ENCODE peak calls at places on chromosome 1, in four cellular contexts. X is WTC11, K is H1, B is K562. N is an unnamed sample.

GRCh38 chr1:103266036-103266435 is 157.7 kb upstream of the COL11A1 start:
- DNase-seq in K (no peak), B (no peak), X (no peak), N (no peak)

GRCh38 chr1:24329797-24330543 is 10.8 kb downstream of the GRHL3 start:
- DNase-seq in K (no peak), B (no peak), X (no peak), N (no peak)

GRCh38 chr1:232037774-232038388 is 411.3 kb downstream of the DISC1 start:
- DNase-seq in K (peak; percentile 26), X (no peak), B (no peak), N (no peak)

GRCh38 chr1:203317429-203318228 is 12.3 kb downstream of the BTG2 start:
- DNase-seq in B (no peak), X (no peak), K (no peak), N (no peak)

GRCh38 chr1:116694524-116694923 is 27.0 kb upstream of the IGSF3 start:
- DNase-seq in B (no peak), K (no peak), X (no peak), N (no peak)

GRCh38 chr1:94022471-94023189 is 98.3 kb downstream of the ABCA4 start:
- DNase-seq in K (no peak), X (no peak), B (no peak), N (no peak)

GRCh38 chr1:27455166-27455811 is 34.7 kb downstream of the WASF2 start:
- DNase-seq in B (no peak), K (no peak), X (no peak), N (peak; percentile 48)

GRCh38 chr1:44217809-44218410 is 4.6 kb downstream of the DMAP1 start:
- DNase-seq in K (peak; percentile 98), B (peak; percentile 83), X (peak; percentile 90), N (peak; percentile 84)

GRCh38 chr1:100219879-100220278 is 29.8 kb downstream of the DBT start:
- DNase-seq in K (no peak), X (no peak), B (no peak), N (no peak)

GRCh38 chr1:240503558-240503957 is 108.4 kb downstream of the GREM2 start:
- DNase-seq in X (no peak), B (no peak), K (no peak), N (no peak)

GRCh38 chr1:13967707-13968106 is 267.7 kb downstream of the PRDM2 start:
- DNase-seq in K (no peak), X (no peak), B (no peak), N (no peak)

GRCh38 chr1:154628122-154628405 is 20.1 kb upstream of the ADAR start:
- DNase-seq in K (no peak), X (no peak), B (no peak), N (no peak)

DNA sequence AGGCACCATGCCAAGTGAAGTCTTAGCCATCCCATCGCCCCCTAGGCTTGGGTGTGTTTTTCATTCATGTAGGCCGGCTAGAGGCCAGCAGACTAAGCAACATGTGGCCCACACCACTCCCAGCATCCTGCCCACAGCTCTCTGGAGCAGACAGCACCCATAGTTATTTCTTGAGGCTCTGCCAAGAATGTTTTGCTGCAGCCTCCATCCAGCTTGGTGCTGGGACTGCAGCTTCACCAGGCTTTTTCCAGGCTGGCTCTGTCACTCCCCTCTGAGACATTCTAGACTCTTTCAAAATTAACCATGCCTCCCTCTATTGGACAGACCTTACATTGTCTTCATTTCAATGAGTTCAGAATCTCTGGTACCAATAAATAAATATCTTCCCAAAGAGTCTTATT is 104.2 kb downstream of the DUSP10 start:
- DNase-seq in B (no peak), X (no peak), K (no peak), N (no peak)
- TF ChIP-seq MAX in B (no peak), X (no peak), K (no peak), N (no peak)

GRCh38 chr1:31503581-31503980 is 72.7 kb upstream of the TINAGL1 start:
- DNase-seq in X (no peak), K (no peak), B (no peak), N (no peak)

GRCh38 chr1:31504001-31504400 is 72.3 kb upstream of the TINAGL1 start:
- DNase-seq in B (no peak), K (no peak), X (no peak), N (no peak)

GRCh38 chr1:31507676-31508530 is 68.4 kb upstream of the TINAGL1 start:
- DNase-seq in X (no peak), B (no peak), K (no peak), N (no peak)

GRCh38 chr1:31507221-31507620 is 69.1 kb upstream of the TINAGL1 start:
- DNase-seq in K (no peak), X (no peak), B (no peak), N (no peak)

DNA sequence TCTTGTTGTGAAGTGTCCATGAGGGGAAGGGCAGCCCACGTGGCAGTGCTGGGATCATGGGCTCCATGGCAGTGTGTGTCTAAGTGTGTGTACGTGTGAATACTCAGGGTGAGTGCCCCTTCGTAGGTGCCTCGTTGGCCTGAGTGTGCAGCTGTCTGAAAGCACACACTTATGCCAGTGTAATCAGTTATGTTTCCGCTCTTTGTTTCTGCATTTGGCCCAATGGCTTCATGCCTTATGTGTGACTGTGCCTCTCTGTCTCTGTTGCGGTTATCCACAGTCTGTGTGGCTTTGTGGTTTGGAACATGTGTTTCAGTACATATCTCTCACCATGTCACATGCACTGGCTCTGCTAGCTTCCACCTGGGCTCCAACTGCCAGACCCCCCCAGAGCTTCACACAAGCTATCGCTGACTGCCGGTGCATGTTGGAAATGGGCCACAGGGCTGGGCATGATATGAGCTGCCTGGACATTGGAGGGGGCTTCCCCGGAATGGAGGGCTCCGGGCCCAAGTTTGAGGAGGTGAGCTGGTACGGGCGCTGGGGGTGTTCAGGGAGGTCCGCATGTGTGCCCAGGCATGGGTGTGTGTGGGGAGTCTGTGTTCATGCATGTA is 70.3 kb upstream of the TINAGL1 start:
- DNase-seq in B (no peak), K (no peak), X (no peak), N (no peak)
- TF ChIP-seq USF2 in B (no peak), K (no peak), X (no peak), N (no peak)

GRCh38 chr1:2290595-2291510 is 62.7 kb downstream of the SKI start:
- DNase-seq in X (no peak), K (no peak), B (no peak), N (no peak)

GRCh38 chr1:2294661-2295060 is 66.5 kb downstream of the SKI start:
- DNase-seq in X (no peak), K (no peak), B (no peak), N (no peak)

GRCh38 chr1:2292725-2293450 is 64.8 kb downstream of the SKI start:
- DNase-seq in B (no peak), X (no peak), K (no peak), N (no peak)

GRCh38 chr1:2295526-2295925 is 67.4 kb downstream of the SKI start:
- DNase-seq in X (no peak), B (no peak), K (no peak), N (no peak)

GRCh38 chr1:2294033-2294640 is 66.0 kb downstream of the SKI start:
- DNase-seq in B (no peak), K (no peak), X (no peak), N (no peak)
- TF ChIP-seq TEAD4 in B (no peak), K (no peak), X (no peak), N (no peak)

GRCh38 chr1:64378826-64379225 is 91.1 kb upstream of the CACHD1 start:
- DNase-seq in X (peak; percentile 42), K (peak; percentile 56), B (peak; percentile 9), N (no peak)
- TF ChIP-seq MAX in X (no peak), K (no peak), B (no peak), N (no peak)

N was measured in SK-N-SH.